ENCODE peak calls at places on chromosomes 11 and 22, in seven cellular contexts. One of them, this sample, is unnamed.

GRCh38 chr11:19316434-19316833 is 75.7 kb upstream of the E2F8 start:
- DNase-seq in astrocyte of the spinal cord: no peak
- DNase-seq in neural crest cell: no peak
- DNase-seq in fibroblast of lung: peak; percentile 8
- DNase-seq in hypothalamus: peak; percentile 34
- DNase-seq in NCI-H774: no peak
- DNase-seq in stimulated activated naive CD4-positive, alpha-beta T cell: no peak
- DNase-seq in this sample: no peak

GRCh38 chr22:42797021-42797420 is 60.1 kb downstream of the ARFGAP3 start:
- DNase-seq in stimulated activated naive CD4-positive, alpha-beta T cell: no peak
- DNase-seq in NCI-H774: no peak
- DNase-seq in neural crest cell: no peak
- DNase-seq in fibroblast of lung: no peak
- DNase-seq in hypothalamus: no peak
- DNase-seq in astrocyte of the spinal cord: no peak
- DNase-seq in this sample: no peak

GRCh38 chr11:14422052-14422813 is 63.2 kb upstream of the RRAS2 start:
- DNase-seq in astrocyte of the spinal cord: peak; percentile 98
- DNase-seq in NCI-H774: peak; percentile 7
- DNase-seq in fibroblast of lung: peak; percentile 100
- DNase-seq in neural crest cell: peak; percentile 23
- DNase-seq in stimulated activated naive CD4-positive, alpha-beta T cell: no peak
- DNase-seq in hypothalamus: peak; percentile 5
- DNase-seq in this sample: peak; percentile 97

GRCh38 chr11:12199231-12199948 is 89.0 kb downstream of the MICAL2 start:
- DNase-seq in hypothalamus: no peak
- DNase-seq in astrocyte of the spinal cord: no peak
- DNase-seq in fibroblast of lung: no peak
- DNase-seq in neural crest cell: no peak
- DNase-seq in NCI-H774: peak; percentile 19
- DNase-seq in stimulated activated naive CD4-positive, alpha-beta T cell: no peak
- DNase-seq in this sample: no peak

GRCh38 chr11:106714179-106714578 is 304.1 kb downstream of the GUCY1A2 start:
- DNase-seq in hypothalamus: no peak
- DNase-seq in NCI-H774: no peak
- DNase-seq in neural crest cell: no peak
- DNase-seq in fibroblast of lung: peak; percentile 75
- DNase-seq in stimulated activated naive CD4-positive, alpha-beta T cell: no peak
- DNase-seq in astrocyte of the spinal cord: peak; percentile 56
- DNase-seq in this sample: no peak

GRCh38 chr11:134363161-134363560 is 31.4 kb downstream of the GLB1L2 start:
- DNase-seq in hypothalamus: no peak
- DNase-seq in stimulated activated naive CD4-positive, alpha-beta T cell: no peak
- DNase-seq in neural crest cell: no peak
- DNase-seq in NCI-H774: no peak
- DNase-seq in fibroblast of lung: no peak
- DNase-seq in astrocyte of the spinal cord: no peak
- DNase-seq in this sample: no peak

GRCh38 chr22:36447634-36448033 is 33.8 kb downstream of the TXN2 start:
- DNase-seq in NCI-H774: no peak
- DNase-seq in astrocyte of the spinal cord: no peak
- DNase-seq in stimulated activated naive CD4-positive, alpha-beta T cell: no peak
- DNase-seq in fibroblast of lung: no peak
- DNase-seq in hypothalamus: no peak
- DNase-seq in neural crest cell: no peak
- DNase-seq in this sample: no peak

GRCh38 chr11:75597636-75598035 is 35.6 kb downstream of the SERPINH1 start:
- DNase-seq in NCI-H774: peak; percentile 79
- DNase-seq in fibroblast of lung: no peak
- DNase-seq in astrocyte of the spinal cord: peak; percentile 17
- DNase-seq in neural crest cell: peak; percentile 32
- DNase-seq in stimulated activated naive CD4-positive, alpha-beta T cell: no peak
- DNase-seq in hypothalamus: no peak
- DNase-seq in this sample: peak; percentile 36

GRCh38 chr22:49960967-49961600 is 512 bp downstream of the PIM3 start:
- DNase-seq in stimulated activated naive CD4-positive, alpha-beta T cell: no peak
- DNase-seq in fibroblast of lung: peak; percentile 61
- DNase-seq in neural crest cell: no peak
- DNase-seq in hypothalamus: no peak
- DNase-seq in NCI-H774: no peak
- DNase-seq in astrocyte of the spinal cord: peak; percentile 25
- DNase-seq in this sample: peak; percentile 37

GRCh38 chr11:61153593-61154090 is 7.6 kb downstream of the VPS37C start:
- DNase-seq in neural crest cell: no peak
- DNase-seq in hypothalamus: no peak
- DNase-seq in stimulated activated naive CD4-positive, alpha-beta T cell: no peak
- DNase-seq in fibroblast of lung: peak; percentile 71
- DNase-seq in NCI-H774: no peak
- DNase-seq in astrocyte of the spinal cord: no peak
- DNase-seq in this sample: peak; percentile 57

GRCh38 chr11:104531075-104531474 is 367.1 kb upstream of the PDGFD start:
- DNase-seq in neural crest cell: no peak
- DNase-seq in hypothalamus: no peak
- DNase-seq in astrocyte of the spinal cord: no peak
- DNase-seq in fibroblast of lung: no peak
- DNase-seq in stimulated activated naive CD4-positive, alpha-beta T cell: no peak
- DNase-seq in NCI-H774: no peak
- DNase-seq in this sample: no peak

GRCh38 chr11:116224154-116224888 is 548.5 kb downstream of the BUD13 start:
- DNase-seq in NCI-H774: peak; percentile 24
- DNase-seq in neural crest cell: peak; percentile 63
- DNase-seq in stimulated activated naive CD4-positive, alpha-beta T cell: no peak
- DNase-seq in hypothalamus: peak; percentile 85
- DNase-seq in fibroblast of lung: peak; percentile 21
- DNase-seq in astrocyte of the spinal cord: peak; percentile 26
- DNase-seq in this sample: peak; percentile 29

GRCh38 chr22:25095869-25096268 is 103.8 kb upstream of the CRYBB3 start:
- DNase-seq in hypothalamus: no peak
- DNase-seq in neural crest cell: no peak
- DNase-seq in fibroblast of lung: no peak
- DNase-seq in astrocyte of the spinal cord: no peak
- DNase-seq in stimulated activated naive CD4-positive, alpha-beta T cell: no peak
- DNase-seq in NCI-H774: no peak
- DNase-seq in this sample: no peak

GRCh38 chr11:69007978-69008381 is 5.1 kb downstream of the MRGPRF start:
- DNase-seq in NCI-H774: no peak
- DNase-seq in stimulated activated naive CD4-positive, alpha-beta T cell: no peak
- DNase-seq in neural crest cell: no peak
- DNase-seq in fibroblast of lung: peak; percentile 33
- DNase-seq in hypothalamus: no peak
- DNase-seq in astrocyte of the spinal cord: no peak
- DNase-seq in this sample: no peak

GRCh38 chr22:26586556-26587325 is 3.2 kb downstream of the TPST2 start:
- DNase-seq in astrocyte of the spinal cord: no peak
- DNase-seq in fibroblast of lung: no peak
- DNase-seq in neural crest cell: no peak
- DNase-seq in NCI-H774: no peak
- DNase-seq in stimulated activated naive CD4-positive, alpha-beta T cell: no peak
- DNase-seq in hypothalamus: no peak
- DNase-seq in this sample: no peak

GRCh38 chr11:63813563-63814382 is 517 bp downstream of the SPINDOC start:
- DNase-seq in neural crest cell: peak; percentile 38
- DNase-seq in fibroblast of lung: peak; percentile 67
- DNase-seq in hypothalamus: peak; percentile 41
- DNase-seq in stimulated activated naive CD4-positive, alpha-beta T cell: no peak
- DNase-seq in NCI-H774: peak; percentile 15
- DNase-seq in astrocyte of the spinal cord: peak; percentile 62
- DNase-seq in this sample: peak; percentile 65

GRCh38 chr22:42519544-42520237 is at the start of gene RRP7A:
- DNase-seq in astrocyte of the spinal cord: peak; percentile 71
- DNase-seq in stimulated activated naive CD4-positive, alpha-beta T cell: peak; percentile 67
- DNase-seq in NCI-H774: peak; percentile 21
- DNase-seq in neural crest cell: peak; percentile 76
- DNase-seq in hypothalamus: peak; percentile 78
- DNase-seq in fibroblast of lung: peak; percentile 59
- DNase-seq in this sample: peak; percentile 64

GRCh38 chr11:35584321-35584720 is 33.9 kb upstream of the FJX1 start:
- DNase-seq in NCI-H774: no peak
- DNase-seq in astrocyte of the spinal cord: peak; percentile 45
- DNase-seq in hypothalamus: no peak
- DNase-seq in stimulated activated naive CD4-positive, alpha-beta T cell: no peak
- DNase-seq in neural crest cell: no peak
- DNase-seq in fibroblast of lung: peak; percentile 79
- DNase-seq in this sample: peak; percentile 70

GRCh38 chr11:106503901-106504300 is 426.4 kb downstream of the AASDHPPT start:
- DNase-seq in NCI-H774: no peak
- DNase-seq in neural crest cell: no peak
- DNase-seq in hypothalamus: no peak
- DNase-seq in stimulated activated naive CD4-positive, alpha-beta T cell: no peak
- DNase-seq in fibroblast of lung: peak; percentile 79
- DNase-seq in astrocyte of the spinal cord: peak; percentile 9
- DNase-seq in this sample: no peak

GRCh38 chr22:32572741-32573140 is 98.1 kb downstream of the FBXO7 start:
- DNase-seq in neural crest cell: no peak
- DNase-seq in fibroblast of lung: no peak
- DNase-seq in hypothalamus: no peak
- DNase-seq in stimulated activated naive CD4-positive, alpha-beta T cell: no peak
- DNase-seq in astrocyte of the spinal cord: no peak
- DNase-seq in NCI-H774: no peak
- DNase-seq in this sample: no peak

GRCh38 chr11:106925245-106925644 is 93.0 kb downstream of the GUCY1A2 start:
- DNase-seq in fibroblast of lung: peak; percentile 31
- DNase-seq in hypothalamus: no peak
- DNase-seq in stimulated activated naive CD4-positive, alpha-beta T cell: no peak
- DNase-seq in neural crest cell: no peak
- DNase-seq in astrocyte of the spinal cord: peak; percentile 14
- DNase-seq in NCI-H774: no peak
- DNase-seq in this sample: no peak

GRCh38 chr11:64021742-64022067 is 14.0 kb upstream of the FLRT1 start:
- DNase-seq in astrocyte of the spinal cord: no peak
- DNase-seq in fibroblast of lung: no peak
- DNase-seq in neural crest cell: no peak
- DNase-seq in hypothalamus: no peak
- DNase-seq in NCI-H774: no peak
- DNase-seq in stimulated activated naive CD4-positive, alpha-beta T cell: no peak
- DNase-seq in this sample: no peak

GRCh38 chr22:36548606-36549005 is 19.6 kb upstream of the EIF3D start:
- DNase-seq in fibroblast of lung: no peak
- DNase-seq in NCI-H774: no peak
- DNase-seq in stimulated activated naive CD4-positive, alpha-beta T cell: no peak
- DNase-seq in astrocyte of the spinal cord: no peak
- DNase-seq in neural crest cell: no peak
- DNase-seq in hypothalamus: no peak
- DNase-seq in this sample: no peak

GRCh38 chr11:34234086-34234740 is 123.6 kb downstream of the ABTB2 start:
- DNase-seq in astrocyte of the spinal cord: peak; percentile 56
- DNase-seq in NCI-H774: no peak
- DNase-seq in stimulated activated naive CD4-positive, alpha-beta T cell: peak; percentile 55
- DNase-seq in fibroblast of lung: peak; percentile 82
- DNase-seq in hypothalamus: no peak
- DNase-seq in neural crest cell: no peak
- DNase-seq in this sample: peak; percentile 58

GRCh38 chr11:64044730-64045386 is 9.1 kb downstream of the FLRT1 start:
- DNase-seq in stimulated activated naive CD4-positive, alpha-beta T cell: no peak
- DNase-seq in NCI-H774: no peak
- DNase-seq in fibroblast of lung: no peak
- DNase-seq in hypothalamus: peak; percentile 62
- DNase-seq in neural crest cell: no peak
- DNase-seq in astrocyte of the spinal cord: no peak
- DNase-seq in this sample: no peak

GRCh38 chr11:80970016-80970516 is 1529.2 kb upstream of the TENM4 start:
- DNase-seq in stimulated activated naive CD4-positive, alpha-beta T cell: no peak
- DNase-seq in fibroblast of lung: no peak
- DNase-seq in neural crest cell: no peak
- DNase-seq in NCI-H774: no peak
- DNase-seq in astrocyte of the spinal cord: no peak
- DNase-seq in hypothalamus: no peak
- DNase-seq in this sample: no peak

GRCh38 chr11:120709808-120710207 is 198.3 kb downstream of the GRIK4 start:
- DNase-seq in neural crest cell: no peak
- DNase-seq in astrocyte of the spinal cord: no peak
- DNase-seq in stimulated activated naive CD4-positive, alpha-beta T cell: no peak
- DNase-seq in NCI-H774: no peak
- DNase-seq in hypothalamus: no peak
- DNase-seq in fibroblast of lung: peak; percentile 20
- DNase-seq in this sample: no peak

GRCh38 chr22:23230348-23231068 is 50.2 kb downstream of the BCR start:
- DNase-seq in stimulated activated naive CD4-positive, alpha-beta T cell: no peak
- DNase-seq in fibroblast of lung: no peak
- DNase-seq in NCI-H774: no peak
- DNase-seq in neural crest cell: no peak
- DNase-seq in astrocyte of the spinal cord: no peak
- DNase-seq in hypothalamus: no peak
- DNase-seq in this sample: no peak

GRCh38 chr11:85934599-85935169 is 79.5 kb downstream of the CCDC83 start:
- DNase-seq in hypothalamus: no peak
- DNase-seq in astrocyte of the spinal cord: no peak
- DNase-seq in NCI-H774: no peak
- DNase-seq in stimulated activated naive CD4-positive, alpha-beta T cell: no peak
- DNase-seq in neural crest cell: no peak
- DNase-seq in fibroblast of lung: peak; percentile 22
- DNase-seq in this sample: no peak

GRCh38 chr11:81579339-81579738 is 1154.3 kb downstream of the FAM181B start:
- DNase-seq in astrocyte of the spinal cord: no peak
- DNase-seq in NCI-H774: no peak
- DNase-seq in fibroblast of lung: no peak
- DNase-seq in stimulated activated naive CD4-positive, alpha-beta T cell: no peak
- DNase-seq in neural crest cell: no peak
- DNase-seq in hypothalamus: no peak
- DNase-seq in this sample: no peak

GRCh38 chr11:120139316-120140069 is 1.6 kb upstream of the TRIM29 start:
- DNase-seq in astrocyte of the spinal cord: no peak
- DNase-seq in fibroblast of lung: no peak
- DNase-seq in NCI-H774: no peak
- DNase-seq in hypothalamus: no peak
- DNase-seq in stimulated activated naive CD4-positive, alpha-beta T cell: no peak
- DNase-seq in neural crest cell: no peak
- DNase-seq in this sample: no peak

GRCh38 chr11:114219559-114220349 is 76.4 kb upstream of the NNMT start:
- DNase-seq in stimulated activated naive CD4-positive, alpha-beta T cell: no peak
- DNase-seq in hypothalamus: peak; percentile 47
- DNase-seq in neural crest cell: no peak
- DNase-seq in fibroblast of lung: peak; percentile 66
- DNase-seq in NCI-H774: no peak
- DNase-seq in astrocyte of the spinal cord: peak; percentile 86
- DNase-seq in this sample: peak; percentile 66

This sample was measured in RPMI7951.